ENCODE peak calls at places on chromosomes 11 and 22, in seven cellular contexts. One of them, this sample, is unnamed.
A peak's percentile ranks its signal among the peaks of the same experiment; 100 is the strongest.

GRCh38 chr11:84130646-84131427 is 844.7 kb upstream of the CCDC90B start:
- DNase-seq in stomach: no peak
- DNase-seq in GM23338: no peak
- DNase-seq in suprapubic skin: no peak
- DNase-seq in K562: no peak
- DNase-seq in sigmoid colon: no peak
- DNase-seq in HCT116: no peak
- DNase-seq in this sample: no peak

GRCh38 chr11:20443596-20443995 is 56.1 kb downstream of the PRMT3 start:
- DNase-seq in stomach: no peak
- DNase-seq in GM23338: peak; percentile 40
- DNase-seq in sigmoid colon: no peak
- DNase-seq in suprapubic skin: no peak
- DNase-seq in HCT116: peak; percentile 18
- DNase-seq in K562: no peak
- DNase-seq in this sample: no peak

GRCh38 chr11:69640995-69641581 is at the start of gene CCND1:
- DNase-seq in HCT116: peak; percentile 85
- DNase-seq in stomach: peak; percentile 75
- DNase-seq in K562: peak; percentile 48
- DNase-seq in sigmoid colon: peak; percentile 77
- DNase-seq in suprapubic skin: peak; percentile 82
- DNase-seq in GM23338: peak; percentile 93
- DNase-seq in this sample: peak; percentile 85

GRCh38 chr11:19241260-19242183 is 777 bp upstream of the E2F8 start:
- DNase-seq in stomach: no peak
- DNase-seq in HCT116: no peak
- DNase-seq in sigmoid colon: peak; percentile 66
- DNase-seq in K562: peak; percentile 81
- DNase-seq in GM23338: peak; percentile 69
- DNase-seq in suprapubic skin: no peak
- DNase-seq in this sample: no peak

GRCh38 chr22:48750282-48750681 is 1077.4 kb downstream of the BRD1 start:
- DNase-seq in suprapubic skin: peak; percentile 49
- DNase-seq in HCT116: no peak
- DNase-seq in K562: no peak
- DNase-seq in sigmoid colon: peak; percentile 32
- DNase-seq in GM23338: no peak
- DNase-seq in stomach: no peak
- DNase-seq in this sample: no peak

GRCh38 chr11:33064033-33064825 is 24.9 kb downstream of the TCP11L1 start:
- DNase-seq in sigmoid colon: no peak
- DNase-seq in stomach: no peak
- DNase-seq in suprapubic skin: no peak
- DNase-seq in K562: no peak
- DNase-seq in GM23338: peak; percentile 18
- DNase-seq in HCT116: no peak
- DNase-seq in this sample: no peak

GRCh38 chr11:2880646-2881045 is 4.9 kb downstream of the CDKN1C start:
- DNase-seq in GM23338: no peak
- DNase-seq in sigmoid colon: no peak
- DNase-seq in stomach: no peak
- DNase-seq in HCT116: no peak
- DNase-seq in suprapubic skin: no peak
- DNase-seq in K562: no peak
- DNase-seq in this sample: no peak

GRCh38 chr11:125069796-125070195 is 6.7 kb downstream of the SLC37A2 start:
- DNase-seq in sigmoid colon: no peak
- DNase-seq in suprapubic skin: no peak
- DNase-seq in K562: no peak
- DNase-seq in HCT116: no peak
- DNase-seq in GM23338: no peak
- DNase-seq in stomach: no peak
- DNase-seq in this sample: no peak

GRCh38 chr11:106379265-106379664 is 301.8 kb downstream of the AASDHPPT start:
- DNase-seq in K562: no peak
- DNase-seq in sigmoid colon: no peak
- DNase-seq in suprapubic skin: no peak
- DNase-seq in GM23338: no peak
- DNase-seq in stomach: no peak
- DNase-seq in HCT116: no peak
- DNase-seq in this sample: no peak

GRCh38 chr11:106384429-106384828 is 307.0 kb downstream of the AASDHPPT start:
- DNase-seq in suprapubic skin: no peak
- DNase-seq in K562: no peak
- DNase-seq in stomach: no peak
- DNase-seq in sigmoid colon: no peak
- DNase-seq in GM23338: no peak
- DNase-seq in HCT116: no peak
- DNase-seq in this sample: no peak

GRCh38 chr11:106381895-106382294 is 304.4 kb downstream of the AASDHPPT start:
- DNase-seq in K562: no peak
- DNase-seq in suprapubic skin: no peak
- DNase-seq in sigmoid colon: no peak
- DNase-seq in HCT116: no peak
- DNase-seq in GM23338: peak; percentile 53
- DNase-seq in stomach: no peak
- DNase-seq in this sample: no peak

GRCh38 chr11:106379712-106380111 is 302.2 kb downstream of the AASDHPPT start:
- DNase-seq in K562: no peak
- DNase-seq in stomach: no peak
- DNase-seq in HCT116: no peak
- DNase-seq in GM23338: no peak
- DNase-seq in sigmoid colon: no peak
- DNase-seq in suprapubic skin: no peak
- DNase-seq in this sample: no peak

GRCh38 chr11:106378513-106379179 is 301.2 kb downstream of the AASDHPPT start:
- DNase-seq in suprapubic skin: no peak
- DNase-seq in K562: no peak
- DNase-seq in GM23338: no peak
- DNase-seq in HCT116: no peak
- DNase-seq in sigmoid colon: no peak
- DNase-seq in stomach: no peak
- DNase-seq in this sample: no peak
- TF ChIP-seq POLR2AphosphoS5 in suprapubic skin: no peak
- TF ChIP-seq POLR2AphosphoS5 in K562: no peak
- TF ChIP-seq POLR2AphosphoS5 in GM23338: no peak
- TF ChIP-seq POLR2AphosphoS5 in HCT116: no peak
- TF ChIP-seq POLR2AphosphoS5 in sigmoid colon: no peak
- TF ChIP-seq POLR2AphosphoS5 in stomach: no peak
- TF ChIP-seq POLR2AphosphoS5 in this sample: no peak

DNA sequence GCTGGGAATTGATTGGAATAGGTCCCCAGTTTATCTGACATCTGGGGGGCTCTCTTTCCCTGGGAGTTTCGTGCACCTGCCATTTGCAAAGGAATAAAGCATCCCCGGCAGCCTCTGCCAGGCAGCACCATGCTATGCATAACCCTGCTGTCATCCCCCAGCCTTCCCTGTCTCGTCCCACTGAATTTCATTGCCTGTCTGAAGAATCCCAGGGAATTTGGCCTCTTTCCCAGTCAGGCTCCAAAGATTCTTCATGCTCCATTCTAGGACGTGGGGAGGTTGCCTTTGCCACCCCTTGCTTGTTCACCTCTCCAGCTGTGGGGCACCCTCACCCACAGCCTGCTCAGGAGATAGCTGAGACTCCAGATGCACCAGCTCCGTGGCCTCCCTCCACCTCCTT is 195.1 kb upstream of the TBCEL start:
- DNase-seq in HCT116: no peak
- DNase-seq in stomach: no peak
- DNase-seq in GM23338: no peak
- DNase-seq in suprapubic skin: no peak
- DNase-seq in sigmoid colon: no peak
- DNase-seq in K562: no peak
- DNase-seq in this sample: no peak
- TF ChIP-seq POLR2AphosphoS5 in HCT116: no peak
- TF ChIP-seq POLR2AphosphoS5 in stomach: no peak
- TF ChIP-seq POLR2AphosphoS5 in GM23338: no peak
- TF ChIP-seq POLR2AphosphoS5 in suprapubic skin: no peak
- TF ChIP-seq POLR2AphosphoS5 in sigmoid colon: no peak
- TF ChIP-seq POLR2AphosphoS5 in K562: no peak
- TF ChIP-seq POLR2AphosphoS5 in this sample: no peak

DNA sequence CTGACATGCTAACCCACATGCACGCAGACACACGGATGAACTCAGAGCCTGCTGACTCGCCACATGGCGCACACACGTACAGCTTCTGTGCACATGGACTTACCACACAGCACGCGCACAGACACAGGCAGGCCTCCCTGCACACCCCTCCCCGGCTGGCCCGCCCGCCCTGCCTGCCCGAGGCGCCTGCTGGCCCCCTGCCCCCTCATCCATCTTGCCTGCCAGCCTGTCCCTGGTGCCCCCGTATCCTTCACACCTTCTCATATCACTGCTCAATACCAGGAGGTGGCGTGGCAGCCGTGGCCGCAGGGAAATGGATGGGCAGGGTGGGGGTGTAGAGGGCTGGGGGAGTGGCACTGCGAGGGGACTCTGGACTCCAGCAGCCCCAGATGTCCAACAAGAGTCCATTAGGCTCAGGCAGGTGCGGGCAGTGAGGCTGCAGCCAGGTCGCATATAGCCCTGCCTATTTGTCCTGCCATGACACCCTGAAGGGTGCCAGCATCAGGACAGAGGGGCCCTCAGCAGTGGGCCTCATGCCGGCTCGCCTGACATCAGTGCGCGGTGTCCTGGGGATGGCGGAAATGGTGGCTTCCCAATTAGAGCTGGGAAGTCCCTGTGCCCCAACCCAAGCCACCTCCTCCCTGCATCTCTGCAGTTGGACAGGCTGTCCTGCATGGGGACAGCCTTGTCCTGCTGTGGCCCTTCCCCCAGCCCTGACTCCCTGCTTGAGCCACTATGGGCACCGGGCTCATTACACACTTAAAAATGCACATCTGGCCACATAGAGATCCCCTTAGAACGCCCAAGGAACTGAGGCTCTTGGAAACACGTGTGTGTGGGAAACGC is 2.0 kb upstream of the TBX10 start:
- DNase-seq in K562: no peak
- DNase-seq in HCT116: no peak
- DNase-seq in GM23338: no peak
- DNase-seq in sigmoid colon: peak; percentile 44
- DNase-seq in stomach: no peak
- DNase-seq in suprapubic skin: no peak
- DNase-seq in this sample: no peak
- TF ChIP-seq POLR2AphosphoS5 in K562: no peak
- TF ChIP-seq POLR2AphosphoS5 in HCT116: no peak
- TF ChIP-seq POLR2AphosphoS5 in GM23338: no peak
- TF ChIP-seq POLR2AphosphoS5 in sigmoid colon: no peak
- TF ChIP-seq POLR2AphosphoS5 in stomach: no peak
- TF ChIP-seq POLR2AphosphoS5 in suprapubic skin: no peak
- TF ChIP-seq POLR2AphosphoS5 in this sample: no peak

GRCh38 chr22:26524870-26525269 is 12.6 kb upstream of the TFIP11 start:
- DNase-seq in K562: no peak
- DNase-seq in HCT116: no peak
- DNase-seq in sigmoid colon: no peak
- DNase-seq in stomach: no peak
- DNase-seq in GM23338: no peak
- DNase-seq in suprapubic skin: no peak
- DNase-seq in this sample: no peak

GRCh38 chr22:26527574-26528465 is 15.5 kb upstream of the TFIP11 start:
- DNase-seq in stomach: no peak
- DNase-seq in K562: no peak
- DNase-seq in suprapubic skin: no peak
- DNase-seq in GM23338: no peak
- DNase-seq in HCT116: no peak
- DNase-seq in sigmoid colon: no peak
- DNase-seq in this sample: no peak

GRCh38 chr22:26526165-26526564 is 13.9 kb upstream of the TFIP11 start:
- DNase-seq in stomach: no peak
- DNase-seq in K562: no peak
- DNase-seq in HCT116: no peak
- DNase-seq in suprapubic skin: no peak
- DNase-seq in sigmoid colon: no peak
- DNase-seq in GM23338: no peak
- DNase-seq in this sample: no peak

GRCh38 chr22:26527167-26527566 is 14.9 kb upstream of the TFIP11 start:
- DNase-seq in suprapubic skin: no peak
- DNase-seq in GM23338: no peak
- DNase-seq in K562: no peak
- DNase-seq in sigmoid colon: no peak
- DNase-seq in HCT116: no peak
- DNase-seq in stomach: no peak
- DNase-seq in this sample: no peak

GRCh38 chr22:26529345-26529744 is 17.1 kb upstream of the TFIP11 start:
- DNase-seq in stomach: no peak
- DNase-seq in HCT116: no peak
- DNase-seq in suprapubic skin: no peak
- DNase-seq in GM23338: no peak
- DNase-seq in K562: no peak
- DNase-seq in sigmoid colon: no peak
- DNase-seq in this sample: no peak
- TF ChIP-seq POLR2AphosphoS5 in stomach: no peak
- TF ChIP-seq POLR2AphosphoS5 in HCT116: no peak
- TF ChIP-seq POLR2AphosphoS5 in suprapubic skin: no peak
- TF ChIP-seq POLR2AphosphoS5 in GM23338: no peak
- TF ChIP-seq POLR2AphosphoS5 in K562: no peak
- TF ChIP-seq POLR2AphosphoS5 in sigmoid colon: no peak
- TF ChIP-seq POLR2AphosphoS5 in this sample: no peak

DNA sequence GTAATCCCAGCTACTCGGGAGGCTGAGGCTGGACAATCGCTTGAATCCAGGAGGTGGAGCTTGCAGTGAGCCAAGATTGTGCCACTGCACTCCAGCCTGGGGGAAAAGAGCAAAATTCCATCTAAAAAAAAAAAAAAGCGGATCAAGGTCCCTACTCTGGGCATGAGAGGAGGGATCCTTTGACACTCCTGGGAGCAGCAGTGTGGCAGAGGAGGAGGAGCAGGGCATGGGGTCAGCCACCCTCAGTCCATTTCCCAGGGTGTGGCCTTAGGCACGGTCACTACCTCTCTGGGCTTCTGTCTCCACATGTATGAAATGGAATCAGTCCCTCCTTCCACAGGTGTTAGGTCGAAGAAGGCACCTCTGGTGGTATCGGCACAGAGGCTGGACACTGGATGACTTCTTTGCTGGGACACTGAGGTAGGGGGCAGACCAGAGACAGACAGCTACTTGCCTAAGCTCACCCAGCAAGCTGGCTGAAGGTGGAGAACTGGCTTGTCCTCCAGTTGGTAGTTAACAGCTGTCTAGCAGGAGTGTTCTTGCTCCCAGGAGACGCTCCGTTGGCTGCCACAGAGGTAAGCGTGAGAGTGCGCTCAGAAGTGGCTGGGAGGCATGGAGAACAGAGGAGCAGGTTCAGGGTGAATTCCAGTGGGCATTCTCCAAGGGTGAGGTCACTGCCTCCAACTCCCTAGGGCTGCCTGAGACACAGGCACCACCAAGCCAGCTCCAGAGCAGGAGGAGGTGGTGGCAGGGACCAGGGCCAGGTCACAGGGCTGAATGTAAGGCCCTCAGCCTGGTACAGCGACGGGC is 19.6 kb downstream of the TXN2 start:
- DNase-seq in suprapubic skin: no peak
- DNase-seq in GM23338: peak; percentile 73
- DNase-seq in K562: no peak
- DNase-seq in HCT116: no peak
- DNase-seq in stomach: no peak
- DNase-seq in sigmoid colon: peak; percentile 72
- DNase-seq in this sample: no peak
- TF ChIP-seq POLR2AphosphoS5 in suprapubic skin: no peak
- TF ChIP-seq POLR2AphosphoS5 in GM23338: no peak
- TF ChIP-seq POLR2AphosphoS5 in K562: no peak
- TF ChIP-seq POLR2AphosphoS5 in HCT116: no peak
- TF ChIP-seq POLR2AphosphoS5 in stomach: no peak
- TF ChIP-seq POLR2AphosphoS5 in sigmoid colon: no peak
- TF ChIP-seq POLR2AphosphoS5 in this sample: no peak

GRCh38 chr22:18042685-18043084 is 18.3 kb upstream of the MICAL3 start:
- DNase-seq in HCT116: no peak
- DNase-seq in stomach: no peak
- DNase-seq in sigmoid colon: no peak
- DNase-seq in K562: no peak
- DNase-seq in suprapubic skin: no peak
- DNase-seq in GM23338: no peak
- DNase-seq in this sample: no peak
- TF ChIP-seq POLR2AphosphoS5 in HCT116: no peak
- TF ChIP-seq POLR2AphosphoS5 in stomach: peak; percentile 27
- TF ChIP-seq POLR2AphosphoS5 in sigmoid colon: no peak
- TF ChIP-seq POLR2AphosphoS5 in K562: no peak
- TF ChIP-seq POLR2AphosphoS5 in suprapubic skin: no peak
- TF ChIP-seq POLR2AphosphoS5 in GM23338: no peak
- TF ChIP-seq POLR2AphosphoS5 in this sample: no peak

This sample was measured in SK-N-MC.